ENCODE peak calls at places on chromosome 14, in nine cellular contexts. K is adrenal gland, W is GM12878, M is neuronal stem cell, H is adipocyte, F is fibroblast of lung, O is lower lobe of right lung, Y is iPS DF 6.9, Q is SK-N-SH. A is an unnamed sample.

GRCh38 chr14:71764701-71765347 is 167.4 kb upstream of the RGS6 start:
- DNase-seq in K (no peak), W (no peak), M (no peak), H (peak; percentile 57), F (no peak), O (no peak), Y (no peak), Q (no peak), A (no peak)

GRCh38 chr14:79831198-79831890 is 380.0 kb downstream of the DIO2 start:
- DNase-seq in K (no peak), W (no peak), M (no peak), H (no peak), F (no peak), O (no peak), Y (no peak), Q (no peak), A (no peak)

GRCh38 chr14:100820945-100821344 is 5.0 kb upstream of the MEG3 start:
- DNase-seq in K (no peak), W (no peak), M (no peak), H (no peak), F (no peak), O (no peak), Y (no peak), Q (no peak), A (no peak)

GRCh38 chr14:20799955-20800544 is 2.6 kb downstream of the RNASE1 start:
- DNase-seq in K (peak; percentile 78), W (no peak), M (no peak), H (no peak), F (no peak), O (peak; percentile 70), Y (no peak), Q (no peak), A (no peak)

GRCh38 chr14:57244103-57244502 is 24.6 kb downstream of the EXOC5 start:
- DNase-seq in K (no peak), W (no peak), M (no peak), H (peak; percentile 48), F (peak; percentile 43), O (no peak), Y (no peak), Q (no peak), A (no peak)

GRCh38 chr14:35807131-35807961 is 1.7 kb downstream of the RALGAPA1 start:
- DNase-seq in K (no peak), W (no peak), M (no peak), H (peak; percentile 14), F (no peak), O (no peak), Y (no peak), Q (no peak), A (no peak)

GRCh38 chr14:52873694-52874093 is 77.2 kb downstream of the FERMT2 start:
- DNase-seq in K (no peak), W (no peak), M (no peak), H (peak; percentile 90), F (no peak), O (no peak), Y (no peak), Q (no peak), A (no peak)

GRCh38 chr14:65410640-65411039 is 1.9 kb upstream of the FUT8 start:
- DNase-seq in K (no peak), W (no peak), M (no peak), H (no peak), F (no peak), O (no peak), Y (no peak), Q (no peak), A (no peak)

GRCh38 chr14:67050892-67051291 is 138.3 kb upstream of the GARIN2 start:
- DNase-seq in K (no peak), W (no peak), M (no peak), H (no peak), F (peak; percentile 17), O (no peak), Y (no peak), Q (no peak), A (no peak)

GRCh38 chr14:68945585-68946289 is 33.4 kb downstream of the ACTN1 start:
- DNase-seq in K (no peak), W (no peak), M (no peak), H (no peak), F (no peak), O (no peak), Y (no peak), Q (no peak), A (no peak)

GRCh38 chr14:90720336-90720735 is 95.9 kb downstream of the TTC7B start:
- DNase-seq in K (no peak), W (no peak), M (no peak), H (no peak), F (no peak), O (no peak), Y (no peak), Q (peak; percentile 47), A (no peak)

GRCh38 chr14:34711169-34711568 is 3.2 kb downstream of the CFL2 start:
- DNase-seq in K (no peak), W (peak; percentile 50), M (no peak), H (peak; percentile 89), F (peak; percentile 94), O (no peak), Y (no peak), Q (peak; percentile 59), A (no peak)

GRCh38 chr14:94592457-94592856 is 11.2 kb downstream of the SERPINA5 start:
- DNase-seq in K (no peak), W (no peak), M (no peak), H (no peak), F (no peak), O (no peak), Y (no peak), Q (no peak), A (no peak)

GRCh38 chr14:104666981-104667380 is 22.4 kb upstream of the INF2 start:
- DNase-seq in K (no peak), W (no peak), M (no peak), H (no peak), F (no peak), O (no peak), Y (no peak), Q (no peak), A (no peak)

GRCh38 chr14:104664588-104664987 is 24.8 kb upstream of the INF2 start:
- DNase-seq in K (no peak), W (no peak), M (no peak), H (no peak), F (no peak), O (no peak), Y (no peak), Q (no peak), A (no peak)

GRCh38 chr14:104664107-104664506 is 25.3 kb upstream of the INF2 start:
- DNase-seq in K (no peak), W (no peak), M (no peak), H (no peak), F (no peak), O (no peak), Y (no peak), Q (no peak), A (no peak)

GRCh38 chr14:104665092-104665662 is 24.2 kb upstream of the INF2 start:
- DNase-seq in K (no peak), W (no peak), M (no peak), H (peak; percentile 10), F (no peak), O (no peak), Y (no peak), Q (no peak), A (no peak)

DNA sequence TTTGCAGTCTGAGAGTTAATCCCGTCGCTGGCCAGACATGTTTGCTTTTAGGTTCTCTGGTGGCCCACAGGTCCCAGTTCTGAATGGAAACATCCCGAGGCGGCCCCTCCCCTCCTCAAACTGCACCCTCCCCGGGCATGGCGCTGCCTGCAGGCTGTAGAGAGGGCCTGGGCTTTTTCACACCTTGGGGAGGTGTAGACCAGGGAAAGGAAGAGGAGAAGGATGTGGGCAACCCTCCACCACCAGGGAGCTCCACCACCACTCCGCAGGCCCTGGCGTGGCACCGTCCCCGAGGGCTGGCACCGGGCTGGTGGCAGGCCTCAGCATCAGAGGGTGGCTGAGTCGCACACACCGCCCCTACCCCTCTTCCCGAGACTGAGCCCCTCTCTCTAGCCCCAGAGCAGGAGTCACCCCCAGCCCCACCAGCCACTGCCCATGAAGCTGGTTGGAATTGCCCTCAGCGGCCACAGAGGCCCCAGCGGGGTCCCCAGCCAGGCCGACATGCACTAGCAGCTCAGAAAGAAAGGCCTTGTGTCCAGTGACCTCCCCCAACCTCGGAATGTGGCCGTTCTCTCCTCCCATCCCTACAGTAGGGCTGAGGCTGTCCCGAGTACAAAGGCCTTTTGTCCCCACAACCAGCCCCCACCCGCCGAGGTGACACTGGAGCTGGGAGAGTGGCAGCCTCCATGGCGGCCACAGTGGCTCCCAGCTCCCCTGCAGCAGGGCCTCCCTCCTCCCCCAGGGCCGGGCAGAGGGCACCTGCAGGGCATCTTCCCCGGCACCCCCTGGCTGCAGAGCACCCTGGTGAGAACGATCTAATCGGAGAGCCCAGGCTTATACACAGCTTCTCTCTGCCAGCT is 23.5 kb upstream of the INF2 start:
- DNase-seq in K (no peak), W (no peak), M (peak; percentile 87), H (no peak), F (no peak), O (no peak), Y (no peak), Q (no peak), A (peak; percentile 55)
- H3K4me3 ChIP-seq in K (no peak overlapping the region), W (no peak overlapping the region), M (no peak overlapping the region), H (no peak overlapping the region), F (no peak overlapping the region), O (no peak overlapping the region), Y (no peak overlapping the region), Q (no peak overlapping the region), A (no peak overlapping the region)

GRCh38 chr14:104111301-104112112 is 26.0 kb downstream of the ASPG start:
- DNase-seq in K (no peak), W (no peak), M (no peak), H (no peak), F (no peak), O (peak; percentile 46), Y (no peak), Q (no peak), A (no peak)
- H3K4me1 ChIP-seq in K (peaks cover 3% of the 10 kb centered on the region), W (no peaks in the 10 kb centered on the region), M (peaks cover 15% of the 10 kb centered on the region), H (no peaks in the 10 kb centered on the region), F (no peaks in the 10 kb centered on the region), O (no peaks in the 10 kb centered on the region), Y (peaks cover 7% of the 10 kb centered on the region), Q (peaks cover 13% of the 10 kb centered on the region), A (no peaks in the 10 kb centered on the region)

DNA sequence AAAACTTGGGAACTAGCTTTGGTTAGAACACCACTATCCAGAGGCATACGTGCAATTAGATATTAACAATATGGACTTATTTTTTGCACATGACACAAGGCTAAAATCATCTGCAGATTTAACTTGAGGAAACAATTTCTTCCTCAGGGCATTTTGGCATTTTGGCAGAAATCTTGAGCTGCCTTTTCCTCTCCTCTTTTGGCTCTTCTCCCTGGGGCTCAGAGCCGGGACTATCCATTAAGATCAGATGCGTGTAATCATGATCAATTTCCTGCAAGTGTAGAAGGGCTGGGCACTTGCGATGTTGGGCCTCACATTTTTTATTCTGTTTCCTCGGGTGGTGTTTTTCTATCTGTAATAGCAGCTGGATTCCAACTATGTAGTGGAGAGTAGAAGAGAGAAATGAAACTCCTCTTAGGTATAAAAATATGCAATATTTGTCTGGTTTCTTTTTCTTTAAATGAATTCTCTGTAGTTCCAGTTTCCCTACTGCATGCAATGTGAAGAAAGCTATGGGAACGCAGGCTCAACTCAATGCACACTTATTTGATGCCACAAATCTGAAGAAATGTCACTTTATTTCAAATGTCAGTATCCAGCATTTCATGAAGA is 1010.8 kb downstream of the FLRT2 start:
- DNase-seq in K (no peak), W (no peak), M (no peak), H (peak; percentile 66), F (no peak), O (no peak), Y (no peak), Q (no peak), A (no peak)
- H3K4me3 ChIP-seq in K (no peak overlapping the region), W (no peak overlapping the region), M (no peak overlapping the region), H (no peak overlapping the region), F (no peak overlapping the region), O (no peak overlapping the region), Y (no peak overlapping the region), Q (no peak overlapping the region), A (no peak overlapping the region)

GRCh38 chr14:93207468-93208308 is 632 bp downstream of the UBR7 start:
- DNase-seq in K (peak; percentile 79), W (no peak), M (peak; percentile 49), H (peak; percentile 76), F (peak; percentile 65), O (no peak), Y (no peak), Q (peak; percentile 79), A (peak; percentile 40)
- H3K4me1 ChIP-seq in K (peaks cover 24% of the 10 kb centered on the region), W (peaks cover 23% of the 10 kb centered on the region), M (peaks cover 3% of the 10 kb centered on the region), H (peaks cover 15% of the 10 kb centered on the region), F (peaks cover 2% of the 10 kb centered on the region), O (peaks cover 27% of the 10 kb centered on the region), Y (no peaks in the 10 kb centered on the region), Q (peaks cover 6% of the 10 kb centered on the region), A (peaks cover 33% of the 10 kb centered on the region)